ENCODE peak calls at places on chromosomes 7 and 10, in eight cellular contexts. One of them, this sample, is unnamed.

GRCh38 chr10:125263551-125263950 is 103.2 kb upstream of the CTBP2 start:
- DNase-seq in RPMI7951: peak
- DNase-seq in AG04449: no peak
- DNase-seq in cardiac fibroblast: no peak
- DNase-seq in GM20000: no peak
- DNase-seq in H1: no peak
- DNase-seq in tibial artery: no peak
- DNase-seq in stimulated activated CD4-positive, alpha-beta T cell treated with anti-CD3 and anti-CD28 coated beads, Interleukin-1b, Interleukin-23, amount 100 ng/mL, for 24 hours: no peak
- DNase-seq in this sample: no peak

GRCh38 chr7:156616269-156617202 is 24.0 kb upstream of the RNF32 start:
- DNase-seq in RPMI7951: no peak
- DNase-seq in AG04449: no peak
- DNase-seq in cardiac fibroblast: no peak
- DNase-seq in GM20000: no peak
- DNase-seq in H1: peak
- DNase-seq in tibial artery: no peak
- DNase-seq in stimulated activated CD4-positive, alpha-beta T cell treated with anti-CD3 and anti-CD28 coated beads, Interleukin-1b, Interleukin-23, amount 100 ng/mL, for 24 hours: no peak
- DNase-seq in this sample: no peak

GRCh38 chr10:33287112-33287511 is 47.4 kb downstream of the NRP1 start:
- DNase-seq in RPMI7951: no peak
- DNase-seq in AG04449: no peak
- DNase-seq in cardiac fibroblast: no peak
- DNase-seq in GM20000: no peak
- DNase-seq in H1: no peak
- DNase-seq in tibial artery: no peak
- DNase-seq in stimulated activated CD4-positive, alpha-beta T cell treated with anti-CD3 and anti-CD28 coated beads, Interleukin-1b, Interleukin-23, amount 100 ng/mL, for 24 hours: no peak
- DNase-seq in this sample: no peak

GRCh38 chr10:89367529-89367928 is 10.3 kb upstream of the IFIT1B start:
- DNase-seq in RPMI7951: no peak
- DNase-seq in AG04449: no peak
- DNase-seq in cardiac fibroblast: no peak
- DNase-seq in GM20000: peak
- DNase-seq in H1: no peak
- DNase-seq in tibial artery: no peak
- DNase-seq in stimulated activated CD4-positive, alpha-beta T cell treated with anti-CD3 and anti-CD28 coated beads, Interleukin-1b, Interleukin-23, amount 100 ng/mL, for 24 hours: no peak
- DNase-seq in this sample: no peak

GRCh38 chr10:97532935-97533671 is 34.4 kb downstream of the UBTD1 start:
- DNase-seq in RPMI7951: peak
- DNase-seq in AG04449: no peak
- DNase-seq in cardiac fibroblast: peak
- DNase-seq in GM20000: no peak
- DNase-seq in H1: peak
- DNase-seq in tibial artery: no peak
- DNase-seq in stimulated activated CD4-positive, alpha-beta T cell treated with anti-CD3 and anti-CD28 coated beads, Interleukin-1b, Interleukin-23, amount 100 ng/mL, for 24 hours: no peak
- DNase-seq in this sample: no peak

GRCh38 chr10:18594574-18595156 is 56.7 kb downstream of the NSUN6 start:
- DNase-seq in RPMI7951: peak
- DNase-seq in AG04449: no peak
- DNase-seq in cardiac fibroblast: no peak
- DNase-seq in GM20000: no peak
- DNase-seq in H1: peak
- DNase-seq in tibial artery: no peak
- DNase-seq in stimulated activated CD4-positive, alpha-beta T cell treated with anti-CD3 and anti-CD28 coated beads, Interleukin-1b, Interleukin-23, amount 100 ng/mL, for 24 hours: no peak
- DNase-seq in this sample: peak

GRCh38 chr10:10831085-10831484 is 186.6 kb upstream of the CELF2 start:
- DNase-seq in RPMI7951: peak
- DNase-seq in AG04449: peak
- DNase-seq in cardiac fibroblast: peak
- DNase-seq in GM20000: no peak
- DNase-seq in H1: no peak
- DNase-seq in tibial artery: peak
- DNase-seq in stimulated activated CD4-positive, alpha-beta T cell treated with anti-CD3 and anti-CD28 coated beads, Interleukin-1b, Interleukin-23, amount 100 ng/mL, for 24 hours: no peak
- DNase-seq in this sample: peak

GRCh38 chr7:158734861-158735260 is 30.3 kb upstream of the NCAPG2 start:
- DNase-seq in RPMI7951: no peak
- DNase-seq in AG04449: no peak
- DNase-seq in cardiac fibroblast: peak
- DNase-seq in GM20000: no peak
- DNase-seq in H1: no peak
- DNase-seq in tibial artery: no peak
- DNase-seq in stimulated activated CD4-positive, alpha-beta T cell treated with anti-CD3 and anti-CD28 coated beads, Interleukin-1b, Interleukin-23, amount 100 ng/mL, for 24 hours: no peak
- DNase-seq in this sample: no peak

GRCh38 chr7:28731092-28731491 is 227.0 kb downstream of the TRIL start:
- DNase-seq in RPMI7951: no peak
- DNase-seq in AG04449: no peak
- DNase-seq in cardiac fibroblast: no peak
- DNase-seq in GM20000: no peak
- DNase-seq in H1: no peak
- DNase-seq in tibial artery: no peak
- DNase-seq in stimulated activated CD4-positive, alpha-beta T cell treated with anti-CD3 and anti-CD28 coated beads, Interleukin-1b, Interleukin-23, amount 100 ng/mL, for 24 hours: no peak
- DNase-seq in this sample: no peak

GRCh38 chr7:95334434-95334833 is 10.1 kb upstream of the PON1 start:
- DNase-seq in RPMI7951: no peak
- DNase-seq in AG04449: no peak
- DNase-seq in cardiac fibroblast: no peak
- DNase-seq in GM20000: no peak
- DNase-seq in H1: no peak
- DNase-seq in tibial artery: no peak
- DNase-seq in stimulated activated CD4-positive, alpha-beta T cell treated with anti-CD3 and anti-CD28 coated beads, Interleukin-1b, Interleukin-23, amount 100 ng/mL, for 24 hours: no peak
- DNase-seq in this sample: no peak

GRCh38 chr10:63366933-63367332 is 98.8 kb downstream of the JMJD1C start:
- DNase-seq in RPMI7951: no peak
- DNase-seq in AG04449: no peak
- DNase-seq in cardiac fibroblast: no peak
- DNase-seq in GM20000: no peak
- DNase-seq in H1: no peak
- DNase-seq in tibial artery: no peak
- DNase-seq in stimulated activated CD4-positive, alpha-beta T cell treated with anti-CD3 and anti-CD28 coated beads, Interleukin-1b, Interleukin-23, amount 100 ng/mL, for 24 hours: no peak
- DNase-seq in this sample: no peak

GRCh38 chr10:91424016-91424415 is 13.9 kb downstream of the HECTD2 start:
- DNase-seq in RPMI7951: peak
- DNase-seq in AG04449: no peak
- DNase-seq in cardiac fibroblast: no peak
- DNase-seq in GM20000: no peak
- DNase-seq in H1: no peak
- DNase-seq in tibial artery: no peak
- DNase-seq in stimulated activated CD4-positive, alpha-beta T cell treated with anti-CD3 and anti-CD28 coated beads, Interleukin-1b, Interleukin-23, amount 100 ng/mL, for 24 hours: no peak
- DNase-seq in this sample: no peak

GRCh38 chr7:98266840-98267239 is 14.6 kb upstream of the BRI3 start:
- DNase-seq in RPMI7951: peak
- DNase-seq in AG04449: no peak
- DNase-seq in cardiac fibroblast: peak
- DNase-seq in GM20000: no peak
- DNase-seq in H1: no peak
- DNase-seq in tibial artery: no peak
- DNase-seq in stimulated activated CD4-positive, alpha-beta T cell treated with anti-CD3 and anti-CD28 coated beads, Interleukin-1b, Interleukin-23, amount 100 ng/mL, for 24 hours: no peak
- DNase-seq in this sample: no peak

GRCh38 chr7:137120690-137121089 is 222.8 kb downstream of the PTN start:
- DNase-seq in RPMI7951: peak
- DNase-seq in AG04449: no peak
- DNase-seq in cardiac fibroblast: no peak
- DNase-seq in GM20000: peak
- DNase-seq in H1: no peak
- DNase-seq in tibial artery: no peak
- DNase-seq in stimulated activated CD4-positive, alpha-beta T cell treated with anti-CD3 and anti-CD28 coated beads, Interleukin-1b, Interleukin-23, amount 100 ng/mL, for 24 hours: no peak
- DNase-seq in this sample: no peak

GRCh38 chr7:77409739-77410545 is 6.2 kb downstream of the GSAP start:
- DNase-seq in RPMI7951: peak
- DNase-seq in AG04449: peak
- DNase-seq in cardiac fibroblast: peak
- DNase-seq in GM20000: no peak
- DNase-seq in H1: no peak
- DNase-seq in tibial artery: peak
- DNase-seq in stimulated activated CD4-positive, alpha-beta T cell treated with anti-CD3 and anti-CD28 coated beads, Interleukin-1b, Interleukin-23, amount 100 ng/mL, for 24 hours: no peak
- DNase-seq in this sample: no peak

GRCh38 chr7:129010075-129010474 is 44.8 kb downstream of the TNPO3 start:
- DNase-seq in RPMI7951: no peak
- DNase-seq in AG04449: no peak
- DNase-seq in cardiac fibroblast: no peak
- DNase-seq in GM20000: no peak
- DNase-seq in H1: no peak
- DNase-seq in tibial artery: no peak
- DNase-seq in stimulated activated CD4-positive, alpha-beta T cell treated with anti-CD3 and anti-CD28 coated beads, Interleukin-1b, Interleukin-23, amount 100 ng/mL, for 24 hours: no peak
- DNase-seq in this sample: no peak

GRCh38 chr7:158353606-158354570 is 233.7 kb downstream of the PTPRN2 start:
- DNase-seq in RPMI7951: peak
- DNase-seq in AG04449: no peak
- DNase-seq in cardiac fibroblast: peak
- DNase-seq in GM20000: no peak
- DNase-seq in H1: peak
- DNase-seq in tibial artery: no peak
- DNase-seq in stimulated activated CD4-positive, alpha-beta T cell treated with anti-CD3 and anti-CD28 coated beads, Interleukin-1b, Interleukin-23, amount 100 ng/mL, for 24 hours: no peak
- DNase-seq in this sample: peak

GRCh38 chr7:32453286-32454011 is 36.7 kb downstream of the LSM5 start:
- DNase-seq in RPMI7951: no peak
- DNase-seq in AG04449: no peak
- DNase-seq in cardiac fibroblast: no peak
- DNase-seq in GM20000: no peak
- DNase-seq in H1: no peak
- DNase-seq in tibial artery: no peak
- DNase-seq in stimulated activated CD4-positive, alpha-beta T cell treated with anti-CD3 and anti-CD28 coated beads, Interleukin-1b, Interleukin-23, amount 100 ng/mL, for 24 hours: no peak
- DNase-seq in this sample: no peak

GRCh38 chr10:42242135-42242805 is 396.1 kb downstream of the ZNF33B start:
- DNase-seq in RPMI7951: no peak
- DNase-seq in AG04449: no peak
- DNase-seq in cardiac fibroblast: no peak
- DNase-seq in GM20000: peak
- DNase-seq in H1: no peak
- DNase-seq in tibial artery: no peak
- DNase-seq in stimulated activated CD4-positive, alpha-beta T cell treated with anti-CD3 and anti-CD28 coated beads, Interleukin-1b, Interleukin-23, amount 100 ng/mL, for 24 hours: no peak
- DNase-seq in this sample: no peak

GRCh38 chr10:34609287-34609940 is 205.7 kb downstream of the PARD3 start:
- DNase-seq in RPMI7951: no peak
- DNase-seq in AG04449: no peak
- DNase-seq in cardiac fibroblast: no peak
- DNase-seq in GM20000: no peak
- DNase-seq in H1: no peak
- DNase-seq in tibial artery: no peak
- DNase-seq in stimulated activated CD4-positive, alpha-beta T cell treated with anti-CD3 and anti-CD28 coated beads, Interleukin-1b, Interleukin-23, amount 100 ng/mL, for 24 hours: no peak
- DNase-seq in this sample: no peak

GRCh38 chr10:3882855-3883254 is 97.8 kb upstream of the KLF6 start:
- DNase-seq in RPMI7951: no peak
- DNase-seq in AG04449: no peak
- DNase-seq in cardiac fibroblast: no peak
- DNase-seq in GM20000: no peak
- DNase-seq in H1: no peak
- DNase-seq in tibial artery: no peak
- DNase-seq in stimulated activated CD4-positive, alpha-beta T cell treated with anti-CD3 and anti-CD28 coated beads, Interleukin-1b, Interleukin-23, amount 100 ng/mL, for 24 hours: no peak
- DNase-seq in this sample: no peak

GRCh38 chr10:101569838-101570763 is 18.0 kb downstream of the POLL start:
- DNase-seq in RPMI7951: peak
- DNase-seq in AG04449: no peak
- DNase-seq in cardiac fibroblast: peak
- DNase-seq in GM20000: peak
- DNase-seq in H1: peak
- DNase-seq in tibial artery: peak
- DNase-seq in stimulated activated CD4-positive, alpha-beta T cell treated with anti-CD3 and anti-CD28 coated beads, Interleukin-1b, Interleukin-23, amount 100 ng/mL, for 24 hours: peak
- DNase-seq in this sample: peak

GRCh38 chr10:93152136-93152535 is 78.4 kb downstream of the CYP26A1 start:
- DNase-seq in RPMI7951: peak
- DNase-seq in AG04449: peak
- DNase-seq in cardiac fibroblast: peak
- DNase-seq in GM20000: no peak
- DNase-seq in H1: no peak
- DNase-seq in tibial artery: no peak
- DNase-seq in stimulated activated CD4-positive, alpha-beta T cell treated with anti-CD3 and anti-CD28 coated beads, Interleukin-1b, Interleukin-23, amount 100 ng/mL, for 24 hours: no peak
- DNase-seq in this sample: no peak

GRCh38 chr10:125023269-125023668 is 81.3 kb downstream of the ZRANB1 start:
- DNase-seq in RPMI7951: no peak
- DNase-seq in AG04449: no peak
- DNase-seq in cardiac fibroblast: no peak
- DNase-seq in GM20000: no peak
- DNase-seq in H1: no peak
- DNase-seq in tibial artery: no peak
- DNase-seq in stimulated activated CD4-positive, alpha-beta T cell treated with anti-CD3 and anti-CD28 coated beads, Interleukin-1b, Interleukin-23, amount 100 ng/mL, for 24 hours: no peak
- DNase-seq in this sample: peak

GRCh38 chr10:32938554-32939061 is 19.4 kb downstream of the ITGB1 start:
- DNase-seq in RPMI7951: peak
- DNase-seq in AG04449: no peak
- DNase-seq in cardiac fibroblast: no peak
- DNase-seq in GM20000: no peak
- DNase-seq in H1: no peak
- DNase-seq in tibial artery: no peak
- DNase-seq in stimulated activated CD4-positive, alpha-beta T cell treated with anti-CD3 and anti-CD28 coated beads, Interleukin-1b, Interleukin-23, amount 100 ng/mL, for 24 hours: no peak
- DNase-seq in this sample: peak

GRCh38 chr7:128017880-128018845 is 13.1 kb downstream of the LRRC4 start:
- DNase-seq in RPMI7951: no peak
- DNase-seq in AG04449: no peak
- DNase-seq in cardiac fibroblast: no peak
- DNase-seq in GM20000: no peak
- DNase-seq in H1: no peak
- DNase-seq in tibial artery: no peak
- DNase-seq in stimulated activated CD4-positive, alpha-beta T cell treated with anti-CD3 and anti-CD28 coated beads, Interleukin-1b, Interleukin-23, amount 100 ng/mL, for 24 hours: no peak
- DNase-seq in this sample: no peak

GRCh38 chr10:61844116-61844515 is 57.4 kb upstream of the ARID5B start:
- DNase-seq in RPMI7951: no peak
- DNase-seq in AG04449: no peak
- DNase-seq in cardiac fibroblast: no peak
- DNase-seq in GM20000: no peak
- DNase-seq in H1: no peak
- DNase-seq in tibial artery: no peak
- DNase-seq in stimulated activated CD4-positive, alpha-beta T cell treated with anti-CD3 and anti-CD28 coated beads, Interleukin-1b, Interleukin-23, amount 100 ng/mL, for 24 hours: no peak
- DNase-seq in this sample: no peak

GRCh38 chr7:604038-604883 is 84.6 kb upstream of the PDGFA start:
- DNase-seq in RPMI7951: peak
- DNase-seq in AG04449: no peak
- DNase-seq in cardiac fibroblast: peak
- DNase-seq in GM20000: peak
- DNase-seq in H1: no peak
- DNase-seq in tibial artery: peak
- DNase-seq in stimulated activated CD4-positive, alpha-beta T cell treated with anti-CD3 and anti-CD28 coated beads, Interleukin-1b, Interleukin-23, amount 100 ng/mL, for 24 hours: peak
- DNase-seq in this sample: peak

GRCh38 chr10:98295907-98296306 is 27.9 kb upstream of the LOXL4 start:
- DNase-seq in RPMI7951: peak
- DNase-seq in AG04449: no peak
- DNase-seq in cardiac fibroblast: peak
- DNase-seq in GM20000: no peak
- DNase-seq in H1: no peak
- DNase-seq in tibial artery: no peak
- DNase-seq in stimulated activated CD4-positive, alpha-beta T cell treated with anti-CD3 and anti-CD28 coated beads, Interleukin-1b, Interleukin-23, amount 100 ng/mL, for 24 hours: no peak
- DNase-seq in this sample: no peak

GRCh38 chr10:69819713-69820506 is 18.2 kb downstream of the COL13A1 start:
- DNase-seq in RPMI7951: peak
- DNase-seq in AG04449: no peak
- DNase-seq in cardiac fibroblast: peak
- DNase-seq in GM20000: no peak
- DNase-seq in H1: no peak
- DNase-seq in tibial artery: no peak
- DNase-seq in stimulated activated CD4-positive, alpha-beta T cell treated with anti-CD3 and anti-CD28 coated beads, Interleukin-1b, Interleukin-23, amount 100 ng/mL, for 24 hours: no peak
- DNase-seq in this sample: no peak

GRCh38 chr10:122468923-122469781 is 7.8 kb downstream of the HTRA1 start:
- DNase-seq in RPMI7951: peak
- DNase-seq in AG04449: peak
- DNase-seq in cardiac fibroblast: peak
- DNase-seq in GM20000: no peak
- DNase-seq in H1: no peak
- DNase-seq in tibial artery: peak
- DNase-seq in stimulated activated CD4-positive, alpha-beta T cell treated with anti-CD3 and anti-CD28 coated beads, Interleukin-1b, Interleukin-23, amount 100 ng/mL, for 24 hours: no peak
- DNase-seq in this sample: no peak

This sample was measured in left ventricle myocardium superior.